ENCODE peak calls at places on chromosomes 7 and 10, in eight cellular contexts. R, K, V, E, O, G, X and T are unnamed samples.

GRCh38 chr10:102419561-102420442 is 834 bp upstream of the FBXL15 start:
- DNase-seq in R (peak; percentile 92), K (peak; percentile 74), V (peak; percentile 94), E (no peak), O (no peak), G (no peak), X (no peak), T (no peak)

GRCh38 chr7:94266278-94266677 is 128.4 kb upstream of the COL1A2 start:
- DNase-seq in R (no peak), K (peak; percentile 14), V (no peak), E (peak; percentile 26), O (no peak), G (no peak), X (no peak), T (no peak)

GRCh38 chr10:4515711-4516110 is 310.3 kb upstream of the AKR1E2 start:
- DNase-seq in R (no peak), K (no peak), V (no peak), E (no peak), O (no peak), G (no peak), X (no peak), T (no peak)

GRCh38 chr10:123970207-123970926 is 78.8 kb upstream of the CPXM2 start:
- DNase-seq in R (peak; percentile 36), K (no peak), V (no peak), E (no peak), O (no peak), G (no peak), X (no peak), T (peak; percentile 46)

GRCh38 chr7:41046221-41046761 is 656.6 kb downstream of the INHBA start:
- DNase-seq in R (no peak), K (no peak), V (no peak), E (peak; percentile 81), O (peak; percentile 60), G (no peak), X (no peak), T (no peak)

GRCh38 chr7:156751319-156751718 is 110.7 kb downstream of the RNF32 start:
- DNase-seq in R (no peak), K (peak; percentile 29), V (peak; percentile 63), E (peak; percentile 99), O (no peak), G (no peak), X (no peak), T (no peak)

GRCh38 chr7:360454-361100 is 70.6 kb downstream of the FOXL3 start:
- DNase-seq in R (peak; percentile 42), K (no peak), V (no peak), E (no peak), O (peak; percentile 12), G (peak; percentile 48), X (no peak), T (peak; percentile 64)

GRCh38 chr10:6275022-6275997 is 72.6 kb downstream of the PFKFB3 start:
- DNase-seq in R (peak; percentile 52), K (peak; percentile 83), V (peak; percentile 95), E (peak; percentile 99), O (peak; percentile 92), G (peak; percentile 94), X (peak; percentile 79), T (peak; percentile 98)

GRCh38 chr10:126270116-126270515 is 118.2 kb downstream of the ADAM12 start:
- DNase-seq in R (no peak), K (no peak), V (no peak), E (peak; percentile 100), O (no peak), G (no peak), X (no peak), T (no peak)

GRCh38 chr10:131961777-131962450 is 19.8 kb downstream of the BNIP3 start:
- DNase-seq in R (no peak), K (no peak), V (peak; percentile 87), E (no peak), O (no peak), G (peak; percentile 50), X (no peak), T (no peak)

GRCh38 chr7:156650042-156650441 is 9.5 kb downstream of the RNF32 start:
- DNase-seq in R (peak; percentile 57), K (peak; percentile 65), V (no peak), E (no peak), O (no peak), G (no peak), X (no peak), T (no peak)

GRCh38 chr7:25678215-25678614 is 449.9 kb upstream of the NPVF start:
- DNase-seq in R (no peak), K (no peak), V (no peak), E (no peak), O (no peak), G (no peak), X (no peak), T (no peak)

GRCh38 chr10:114956466-114956865 is 18.5 kb downstream of the TRUB1 start:
- DNase-seq in R (no peak), K (no peak), V (no peak), E (no peak), O (no peak), G (no peak), X (no peak), T (no peak)

GRCh38 chr7:98284335-98285036 is 3.0 kb downstream of the BRI3 start:
- DNase-seq in R (no peak), K (peak; percentile 62), V (peak; percentile 95), E (peak; percentile 77), O (peak; percentile 92), G (peak; percentile 88), X (no peak), T (peak; percentile 94)

GRCh38 chr7:24572421-24573007 is 738 bp upstream of the PALS2 start:
- DNase-seq in R (no peak), K (peak; percentile 60), V (peak; percentile 93), E (peak; percentile 67), O (peak; percentile 43), G (peak; percentile 67), X (peak; percentile 53), T (peak; percentile 84)

GRCh38 chr10:3494131-3494878 is 290.7 kb downstream of the KLF6 start:
- DNase-seq in R (no peak), K (no peak), V (no peak), E (peak; percentile 18), O (no peak), G (peak; percentile 84), X (no peak), T (no peak)

GRCh38 chr10:1179346-1180070 is 123.3 kb downstream of the WDR37 start:
- DNase-seq in R (no peak), K (no peak), V (no peak), E (no peak), O (no peak), G (peak; percentile 40), X (peak; percentile 48), T (no peak)

GRCh38 chr10:71396084-71396713 is 521 bp upstream of the CDH23 start:
- DNase-seq in R (peak; percentile 93), K (peak; percentile 82), V (no peak), E (peak; percentile 16), O (peak; percentile 73), G (peak; percentile 75), X (peak; percentile 55), T (peak; percentile 85)

GRCh38 chr10:436911-437665 is 252.4 kb downstream of the DIP2C start:
- DNase-seq in R (no peak), K (no peak), V (peak; percentile 58), E (no peak), O (no peak), G (no peak), X (no peak), T (no peak)

GRCh38 chr7:78472519-78472918 is 673.9 kb downstream of the PHTF2 start:
- DNase-seq in R (no peak), K (no peak), V (peak; percentile 9), E (peak; percentile 66), O (no peak), G (no peak), X (no peak), T (no peak)

GRCh38 chr7:94130716-94131115 is 126.6 kb upstream of the BET1 start:
- DNase-seq in R (no peak), K (no peak), V (no peak), E (no peak), O (no peak), G (no peak), X (no peak), T (no peak)

GRCh38 chr7:134834689-134835462 is 55.4 kb downstream of the CALD1 start:
- DNase-seq in R (no peak), K (no peak), V (peak; percentile 45), E (peak; percentile 85), O (peak; percentile 63), G (peak; percentile 81), X (no peak), T (no peak)

GRCh38 chr7:134829381-134829986 is 50.0 kb downstream of the CALD1 start:
- DNase-seq in R (no peak), K (no peak), V (no peak), E (peak; percentile 66), O (no peak), G (no peak), X (no peak), T (no peak)

GRCh38 chr7:134831862-134832261 is 52.4 kb downstream of the CALD1 start:
- DNase-seq in R (no peak), K (no peak), V (no peak), E (no peak), O (peak; percentile 68), G (peak; percentile 91), X (no peak), T (no peak)

GRCh38 chr7:134835463-134835823 is 56.0 kb downstream of the CALD1 start:
- DNase-seq in R (no peak), K (no peak), V (no peak), E (no peak), O (no peak), G (no peak), X (no peak), T (no peak)

GRCh38 chr7:134832367-134832766 is 52.9 kb downstream of the CALD1 start:
- DNase-seq in R (no peak), K (no peak), V (no peak), E (no peak), O (no peak), G (no peak), X (no peak), T (no peak)
- TF ChIP-seq CTCF in R (no peak), K (no peak), V (no peak), E (no peak), O (no peak), G (no peak), X (no peak), T (no peak)

GRCh38 chr10:110355181-110355831 is 50.6 kb upstream of the SMNDC1 start:
- DNase-seq in R (no peak), K (no peak), V (no peak), E (no peak), O (no peak), G (peak; percentile 20), X (no peak), T (no peak)
- H3K4me1 ChIP-seq in R (no peaks in the 10 kb centered on the region), K (no peaks in the 10 kb centered on the region), V (peaks cover 59% of the 10 kb centered on the region), E (peaks cover 30% of the 10 kb centered on the region), O (peaks cover 12% of the 10 kb centered on the region), G (peaks cover 50% of the 10 kb centered on the region), X (no peaks in the 10 kb centered on the region), T (peaks cover 9% of the 10 kb centered on the region)

DNA sequence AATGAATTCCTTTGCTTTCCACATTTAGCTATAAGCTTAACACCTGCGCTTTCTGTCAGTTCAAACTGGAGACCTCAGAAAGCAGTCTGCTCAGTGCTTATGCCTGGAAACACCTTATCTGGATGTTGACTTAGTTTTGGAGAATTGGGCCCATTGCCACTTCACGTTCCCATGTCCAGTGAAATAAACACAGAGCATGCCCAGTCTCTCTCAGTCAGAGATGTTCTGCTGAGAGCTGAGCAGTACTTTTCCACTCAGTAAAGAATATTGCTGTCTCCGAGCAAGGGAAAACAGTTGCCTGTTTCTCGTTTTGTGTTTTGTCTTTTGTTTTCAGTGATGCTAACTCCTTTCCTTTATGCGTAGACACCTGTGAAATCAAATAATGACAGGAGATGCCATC is 83.2 kb upstream of the PRR15 start:
- DNase-seq in R (no peak), K (peak; percentile 32), V (no peak), E (no peak), O (peak; percentile 40), G (peak; percentile 68), X (no peak), T (no peak)
- H3K4me3 ChIP-seq in R (no peak overlapping the region), K (no peak overlapping the region), V (no peak overlapping the region), E (no peak overlapping the region), O (peak overlapping the region; percentile 30), G (peak overlapping the region; percentile 23), X (no peak overlapping the region), T (no peak overlapping the region)

GRCh38 chr10:116765549-116766162 is 23.3 kb upstream of the HSPA12A start:
- DNase-seq in R (no peak), K (no peak), V (no peak), E (no peak), O (no peak), G (peak; percentile 65), X (no peak), T (no peak)
- TF ChIP-seq CTCF in R (peak; percentile 34), K (no peak), V (peak; percentile 53), E (peak; percentile 14), O (no peak), G (no peak), X (no peak), T (peak; percentile 29)